ENCODE peak calls at places on chromosomes 2 and 18, in seven cellular contexts. One of them, this sample, is unnamed.

GRCh38 chr2:75549401-75550253 is 11.1 kb downstream of the EVA1A start:
- DNase-seq in pancreas: no peak
- DNase-seq in cardiac muscle cell: no peak
- DNase-seq in hepatocyte: no peak
- DNase-seq in fibroblast of lung: no peak
- DNase-seq in H1: no peak
- DNase-seq in tibial artery: no peak
- DNase-seq in this sample: no peak

GRCh38 chr2:128406629-128407252 is 88.1 kb upstream of the HS6ST1 start:
- DNase-seq in pancreas: no peak
- DNase-seq in cardiac muscle cell: no peak
- DNase-seq in hepatocyte: no peak
- DNase-seq in fibroblast of lung: no peak
- DNase-seq in H1: no peak
- DNase-seq in tibial artery: peak
- DNase-seq in this sample: no peak

GRCh38 chr2:227154976-227155375 is 9.0 kb downstream of the COL4A4 start:
- DNase-seq in pancreas: no peak
- DNase-seq in cardiac muscle cell: peak
- DNase-seq in hepatocyte: no peak
- DNase-seq in fibroblast of lung: peak
- DNase-seq in H1: no peak
- DNase-seq in tibial artery: no peak
- DNase-seq in this sample: peak

GRCh38 chr2:135744761-135745314 is 3.2 kb downstream of the UBXN4 start:
- DNase-seq in pancreas: no peak
- DNase-seq in cardiac muscle cell: peak
- DNase-seq in hepatocyte: peak
- DNase-seq in fibroblast of lung: peak
- DNase-seq in H1: no peak
- DNase-seq in tibial artery: no peak
- DNase-seq in this sample: no peak

GRCh38 chr2:48787580-48787979 is 32.1 kb upstream of the LHCGR start:
- DNase-seq in pancreas: no peak
- DNase-seq in cardiac muscle cell: no peak
- DNase-seq in hepatocyte: no peak
- DNase-seq in fibroblast of lung: no peak
- DNase-seq in H1: no peak
- DNase-seq in tibial artery: no peak
- DNase-seq in this sample: no peak

GRCh38 chr18:26656401-26656943 is 108.1 kb upstream of the KCTD1 start:
- DNase-seq in pancreas: no peak
- DNase-seq in cardiac muscle cell: no peak
- DNase-seq in hepatocyte: no peak
- DNase-seq in fibroblast of lung: no peak
- DNase-seq in H1: no peak
- DNase-seq in tibial artery: no peak
- DNase-seq in this sample: no peak

GRCh38 chr2:118089015-118089800 is 937 bp downstream of the INSIG2 start:
- DNase-seq in pancreas: peak
- DNase-seq in cardiac muscle cell: peak
- DNase-seq in hepatocyte: peak
- DNase-seq in fibroblast of lung: peak
- DNase-seq in H1: no peak
- DNase-seq in tibial artery: no peak
- DNase-seq in this sample: no peak

GRCh38 chr2:26691881-26692813 is at the start of gene KCNK3:
- DNase-seq in pancreas: peak
- DNase-seq in cardiac muscle cell: peak
- DNase-seq in hepatocyte: peak
- DNase-seq in fibroblast of lung: peak
- DNase-seq in H1: no peak
- DNase-seq in tibial artery: peak
- DNase-seq in this sample: no peak

GRCh38 chr18:70313640-70314039 is 24.8 kb downstream of the SOCS6 start:
- DNase-seq in pancreas: no peak
- DNase-seq in cardiac muscle cell: no peak
- DNase-seq in hepatocyte: no peak
- DNase-seq in fibroblast of lung: no peak
- DNase-seq in H1: no peak
- DNase-seq in tibial artery: no peak
- DNase-seq in this sample: no peak

GRCh38 chr2:216596234-216596985 is 36.8 kb upstream of the IGFBP2 start:
- DNase-seq in pancreas: no peak
- DNase-seq in cardiac muscle cell: peak
- DNase-seq in hepatocyte: peak
- DNase-seq in fibroblast of lung: peak
- DNase-seq in H1: no peak
- DNase-seq in tibial artery: no peak
- DNase-seq in this sample: peak
- H3K4me3 ChIP-seq in pancreas: no peak
- H3K4me3 ChIP-seq in cardiac muscle cell: no peak
- H3K4me3 ChIP-seq in hepatocyte: no peak
- H3K4me3 ChIP-seq in fibroblast of lung: no peak
- H3K4me3 ChIP-seq in H1: no peak
- H3K4me3 ChIP-seq in tibial artery: no peak
- H3K4me3 ChIP-seq in this sample: no peak

GRCh38 chr2:190468814-190469569 is 60.8 kb downstream of the MFSD6 start:
- DNase-seq in pancreas: peak
- DNase-seq in cardiac muscle cell: peak
- DNase-seq in hepatocyte: peak
- DNase-seq in fibroblast of lung: peak
- DNase-seq in H1: no peak
- DNase-seq in tibial artery: peak
- DNase-seq in this sample: peak
- H3K27ac ChIP-seq in pancreas: no peak
- H3K27ac ChIP-seq in cardiac muscle cell: peak
- H3K27ac ChIP-seq in hepatocyte: peak
- H3K27ac ChIP-seq in fibroblast of lung: peak
- H3K27ac ChIP-seq in H1: no peak
- H3K27ac ChIP-seq in tibial artery: peak
- H3K27ac ChIP-seq in this sample: peak

GRCh38 chr2:173553589-173553988 is 198.9 kb downstream of the CDCA7 start:
- DNase-seq in pancreas: no peak
- DNase-seq in cardiac muscle cell: no peak
- DNase-seq in hepatocyte: peak
- DNase-seq in fibroblast of lung: peak
- DNase-seq in H1: no peak
- DNase-seq in tibial artery: no peak
- DNase-seq in this sample: no peak
- TF ChIP-seq CTCF in pancreas: no peak
- TF ChIP-seq CTCF in cardiac muscle cell: no peak
- TF ChIP-seq CTCF in hepatocyte: no peak
- TF ChIP-seq CTCF in fibroblast of lung: no peak
- TF ChIP-seq CTCF in H1: no peak
- TF ChIP-seq CTCF in tibial artery: no peak
- TF ChIP-seq CTCF in this sample: no peak

GRCh38 chr2:150485871-150486538 is 1.5 kb downstream of the RND3 start:
- DNase-seq in pancreas: peak
- DNase-seq in cardiac muscle cell: peak
- DNase-seq in hepatocyte: peak
- DNase-seq in fibroblast of lung: peak
- DNase-seq in H1: no peak
- DNase-seq in tibial artery: peak
- DNase-seq in this sample: no peak

GRCh38 chr2:150484461-150484931 is 3.0 kb downstream of the RND3 start:
- DNase-seq in pancreas: no peak
- DNase-seq in cardiac muscle cell: peak
- DNase-seq in hepatocyte: no peak
- DNase-seq in fibroblast of lung: no peak
- DNase-seq in H1: no peak
- DNase-seq in tibial artery: no peak
- DNase-seq in this sample: no peak

GRCh38 chr2:150487537-150488429 is at the start of gene RND3:
- DNase-seq in pancreas: peak
- DNase-seq in cardiac muscle cell: peak
- DNase-seq in hepatocyte: peak
- DNase-seq in fibroblast of lung: peak
- DNase-seq in H1: peak
- DNase-seq in tibial artery: peak
- DNase-seq in this sample: peak

GRCh38 chr2:150485114-150485870 is 2.2 kb downstream of the RND3 start:
- DNase-seq in pancreas: peak
- DNase-seq in cardiac muscle cell: peak
- DNase-seq in hepatocyte: peak
- DNase-seq in fibroblast of lung: peak
- DNase-seq in H1: peak
- DNase-seq in tibial artery: peak
- DNase-seq in this sample: no peak

DNA sequence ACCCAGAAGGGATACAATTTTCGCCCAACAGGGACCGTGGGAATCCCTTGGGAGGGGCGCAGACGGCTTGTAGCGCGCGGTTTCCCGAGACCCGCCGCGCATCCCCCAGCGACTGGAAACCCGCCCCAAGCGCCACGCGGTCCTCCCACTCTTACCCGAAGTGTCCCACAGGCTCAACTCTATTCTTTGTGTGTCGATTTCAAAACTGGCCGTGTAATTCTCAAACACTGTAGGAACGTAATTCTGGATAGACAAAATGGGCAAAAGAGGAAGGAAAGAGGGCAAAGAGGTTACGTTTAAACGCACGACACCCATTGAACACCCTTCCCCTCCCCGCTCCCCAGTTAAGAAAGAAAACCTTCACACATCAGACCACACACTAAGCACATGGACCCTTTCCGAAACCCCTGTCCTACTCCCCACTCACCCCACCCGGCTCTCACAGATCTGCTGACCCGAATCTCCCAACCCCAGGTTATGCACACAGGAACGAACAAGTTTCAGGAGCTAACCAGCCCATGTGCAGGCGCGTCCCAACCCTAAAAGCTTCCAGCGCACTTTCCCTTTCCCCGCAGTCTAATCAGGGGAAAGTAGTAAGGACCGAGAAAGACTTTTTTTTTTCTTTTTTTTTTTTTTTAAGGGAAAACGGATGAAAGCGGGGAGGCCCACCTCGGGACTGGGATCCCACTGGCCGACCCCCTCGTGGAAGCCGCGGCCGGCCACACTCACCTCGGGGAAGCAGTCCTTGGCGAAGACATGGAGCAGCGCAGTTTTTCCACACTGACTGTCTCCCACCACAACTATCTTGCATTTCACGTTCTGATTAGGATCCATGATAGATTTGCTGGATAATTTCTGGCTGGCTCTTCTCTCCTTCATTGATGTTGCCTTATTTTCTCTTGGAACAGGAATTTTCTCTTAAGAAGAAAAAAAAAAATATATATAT is 655 bp downstream of the RND3 start:
- DNase-seq in pancreas: peak
- DNase-seq in cardiac muscle cell: peak
- DNase-seq in hepatocyte: peak
- DNase-seq in fibroblast of lung: peak
- DNase-seq in H1: no peak
- DNase-seq in tibial artery: peak
- DNase-seq in this sample: no peak
- H3K4me3 ChIP-seq in pancreas: peak
- H3K4me3 ChIP-seq in cardiac muscle cell: peak
- H3K4me3 ChIP-seq in hepatocyte: peak
- H3K4me3 ChIP-seq in fibroblast of lung: peak
- H3K4me3 ChIP-seq in H1: peak
- H3K4me3 ChIP-seq in tibial artery: peak
- H3K4me3 ChIP-seq in this sample: peak

GRCh38 chr2:207256476-207257207 is 90.9 kb upstream of the KLF7 start:
- DNase-seq in pancreas: no peak
- DNase-seq in cardiac muscle cell: peak
- DNase-seq in hepatocyte: no peak
- DNase-seq in fibroblast of lung: peak
- DNase-seq in H1: no peak
- DNase-seq in tibial artery: no peak
- DNase-seq in this sample: no peak

GRCh38 chr2:207254526-207255464 is 89.0 kb upstream of the KLF7 start:
- DNase-seq in pancreas: no peak
- DNase-seq in cardiac muscle cell: peak
- DNase-seq in hepatocyte: no peak
- DNase-seq in fibroblast of lung: peak
- DNase-seq in H1: no peak
- DNase-seq in tibial artery: no peak
- DNase-seq in this sample: no peak

GRCh38 chr2:207255565-207255964 is 89.8 kb upstream of the KLF7 start:
- DNase-seq in pancreas: no peak
- DNase-seq in cardiac muscle cell: no peak
- DNase-seq in hepatocyte: no peak
- DNase-seq in fibroblast of lung: peak
- DNase-seq in H1: no peak
- DNase-seq in tibial artery: no peak
- DNase-seq in this sample: no peak

GRCh38 chr2:207257291-207258190 is 91.8 kb upstream of the KLF7 start:
- DNase-seq in pancreas: no peak
- DNase-seq in cardiac muscle cell: no peak
- DNase-seq in hepatocyte: no peak
- DNase-seq in fibroblast of lung: peak
- DNase-seq in H1: no peak
- DNase-seq in tibial artery: no peak
- DNase-seq in this sample: no peak

DNA sequence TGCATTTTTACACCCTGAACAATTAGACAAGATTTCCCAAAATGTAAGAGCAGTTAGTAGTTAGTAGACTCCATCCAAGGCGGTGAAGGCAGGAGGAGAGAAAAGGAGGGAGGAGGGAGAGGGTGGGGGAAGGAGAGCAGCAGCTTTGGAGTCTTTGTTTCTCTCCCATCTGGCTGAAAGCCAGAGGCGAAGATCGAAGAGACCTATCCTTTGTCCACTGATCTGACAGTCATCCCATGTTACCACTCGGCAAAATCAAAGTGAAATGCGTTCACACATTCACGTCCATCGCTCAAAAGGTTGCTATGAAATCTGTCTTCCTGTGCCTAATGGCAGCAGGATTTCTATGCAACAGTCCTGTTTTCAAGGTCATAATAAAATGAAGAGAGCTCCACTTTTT is 90.3 kb upstream of the KLF7 start:
- DNase-seq in pancreas: no peak
- DNase-seq in cardiac muscle cell: no peak
- DNase-seq in hepatocyte: no peak
- DNase-seq in fibroblast of lung: peak
- DNase-seq in H1: no peak
- DNase-seq in tibial artery: no peak
- DNase-seq in this sample: no peak
- H3K27ac ChIP-seq in pancreas: no peak
- H3K27ac ChIP-seq in cardiac muscle cell: no peak
- H3K27ac ChIP-seq in hepatocyte: no peak
- H3K27ac ChIP-seq in fibroblast of lung: peak
- H3K27ac ChIP-seq in H1: no peak
- H3K27ac ChIP-seq in tibial artery: no peak
- H3K27ac ChIP-seq in this sample: peak

GRCh38 chr2:158174495-158174894 is 72.8 kb downstream of the UPP2 start:
- DNase-seq in pancreas: no peak
- DNase-seq in cardiac muscle cell: no peak
- DNase-seq in hepatocyte: no peak
- DNase-seq in fibroblast of lung: no peak
- DNase-seq in H1: no peak
- DNase-seq in tibial artery: no peak
- DNase-seq in this sample: no peak

GRCh38 chr2:158174956-158175355 is 73.3 kb downstream of the UPP2 start:
- DNase-seq in pancreas: no peak
- DNase-seq in cardiac muscle cell: no peak
- DNase-seq in hepatocyte: no peak
- DNase-seq in fibroblast of lung: no peak
- DNase-seq in H1: no peak
- DNase-seq in tibial artery: no peak
- DNase-seq in this sample: no peak

GRCh38 chr2:158178646-158179045 is 77.0 kb downstream of the UPP2 start:
- DNase-seq in pancreas: no peak
- DNase-seq in cardiac muscle cell: no peak
- DNase-seq in hepatocyte: no peak
- DNase-seq in fibroblast of lung: no peak
- DNase-seq in H1: no peak
- DNase-seq in tibial artery: no peak
- DNase-seq in this sample: no peak

GRCh38 chr2:158172719-158173118 is 71.0 kb downstream of the UPP2 start:
- DNase-seq in pancreas: no peak
- DNase-seq in cardiac muscle cell: no peak
- DNase-seq in hepatocyte: no peak
- DNase-seq in fibroblast of lung: no peak
- DNase-seq in H1: no peak
- DNase-seq in tibial artery: no peak
- DNase-seq in this sample: no peak
- TF ChIP-seq CTCF in pancreas: no peak
- TF ChIP-seq CTCF in cardiac muscle cell: no peak
- TF ChIP-seq CTCF in hepatocyte: no peak
- TF ChIP-seq CTCF in fibroblast of lung: no peak
- TF ChIP-seq CTCF in H1: no peak
- TF ChIP-seq CTCF in tibial artery: no peak
- TF ChIP-seq CTCF in this sample: no peak

This sample was measured in AG04450.